ENCODE peak calls at places on chromosomes 7 and 10, in four cellular contexts. P, I, B and J are unnamed samples.

GRCh38 chr10:114638874-114639625 is 19.0 kb downstream of the ABLIM1 start:
- DNase-seq in P (no peak), I (no peak), B (no peak), J (peak)

GRCh38 chr7:51324206-51324884 is 7.7 kb upstream of the COBL start:
- DNase-seq in P (no peak), I (no peak), B (no peak), J (no peak)

GRCh38 chr10:9299966-9300365 is 1245.5 kb downstream of the GATA3 start:
- DNase-seq in P (no peak), I (no peak), B (peak), J (no peak)

GRCh38 chr7:76349313-76349885 is 9.4 kb downstream of the YWHAG start:
- DNase-seq in P (no peak), I (no peak), B (no peak), J (no peak)

GRCh38 chr7:87797798-87798403 is 78.3 kb downstream of the SLC25A40 start:
- DNase-seq in P (peak), I (no peak), B (peak), J (no peak)

GRCh38 chr10:129971381-129972144 is 7.5 kb upstream of the EBF3 start:
- DNase-seq in P (peak), I (peak), B (peak), J (peak)

GRCh38 chr7:149544028-149544427 is 46.4 kb upstream of the ZNF746 start:
- DNase-seq in P (no peak), I (no peak), B (no peak), J (no peak)

GRCh38 chr7:6392712-6393666 is 54.8 kb downstream of the DAGLB start:
- DNase-seq in P (no peak), I (no peak), B (peak), J (no peak)

GRCh38 chr10:110399163-110400094 is 94.7 kb upstream of the SMNDC1 start:
- DNase-seq in P (no peak), I (no peak), B (no peak), J (no peak)

GRCh38 chr10:49158399-49158798 is 24.6 kb upstream of the FAM170B start:
- DNase-seq in P (no peak), I (no peak), B (no peak), J (no peak)

GRCh38 chr7:137772221-137772620 is 74.6 kb downstream of the DGKI start:
- DNase-seq in P (no peak), I (no peak), B (no peak), J (no peak)

GRCh38 chr7:73991522-73992103 is 36.4 kb upstream of the ELN start:
- DNase-seq in P (no peak), I (no peak), B (no peak), J (no peak)

GRCh38 chr10:96496281-96496925 is 17.3 kb downstream of the TLL2 start:
- DNase-seq in P (peak), I (peak), B (no peak), J (peak)

GRCh38 chr7:80249619-80250305 is 115.1 kb downstream of the GNAI1 start:
- DNase-seq in P (no peak), I (no peak), B (peak), J (no peak)

GRCh38 chr10:125083576-125083920 is 76.8 kb downstream of the CTBP2 start:
- DNase-seq in P (no peak), I (no peak), B (no peak), J (no peak)